ENCODE peak calls at places on chromosome 22, in four cellular contexts. N, E, Q and X are unnamed samples.

GRCh38 chr22:30996462-30996861 is 27.4 kb downstream of the TUG1 start:
- DNase-seq in N (no peak), E (no peak), Q (no peak), X (no peak)

GRCh38 chr22:24230911-24231656 is 13.8 kb downstream of the GGT5 start:
- DNase-seq in N (no peak), Q (peak), E (no peak), X (peak)

GRCh38 chr22:44091021-44091721 is 67.1 kb downstream of the PARVB start:
- DNase-seq in E (no peak), N (no peak), Q (no peak), X (no peak)

GRCh38 chr22:37905534-37906363 is at the start of gene MICALL1:
- DNase-seq in Q (peak), N (no peak), E (peak), X (peak)

GRCh38 chr22:17792289-17792688 is 18.0 kb upstream of the BID start:
- DNase-seq in N (no peak), Q (no peak), E (no peak), X (no peak)

GRCh38 chr22:27381960-27382742 is 419.4 kb downstream of the MN1 start:
- DNase-seq in E (no peak), Q (no peak), N (no peak), X (no peak)

GRCh38 chr22:19350476-19350859 is 58.9 kb upstream of the CLTCL1 start:
- DNase-seq in E (no peak), Q (no peak), N (no peak), X (no peak)

GRCh38 chr22:26671317-26672059 is 14.1 kb downstream of the MIAT start:
- DNase-seq in E (no peak), Q (peak), N (no peak), X (peak)

GRCh38 chr22:39123811-39124668 is 27.0 kb downstream of the APOBEC3H start:
- DNase-seq in Q (peak), E (no peak), N (no peak), X (peak)

GRCh38 chr22:45482169-45482568 is 20.5 kb upstream of the FBLN1 start:
- DNase-seq in E (no peak), Q (no peak), N (no peak), X (peak)

GRCh38 chr22:31248138-31248745 is 36.1 kb downstream of the LIMK2 start:
- DNase-seq in Q (peak), E (peak), N (peak), X (peak)

GRCh38 chr22:32920032-32920628 is 118.6 kb downstream of the TIMP3 start:
- DNase-seq in Q (no peak), N (no peak), E (peak), X (no peak)

GRCh38 chr22:28027453-28028448 is 108.7 kb upstream of the PITPNB start:
- DNase-seq in Q (no peak), N (no peak), E (no peak), X (peak)

GRCh38 chr22:44369241-44369652 is 56.5 kb upstream of the SHISAL1 start:
- DNase-seq in Q (no peak), E (no peak), N (no peak), X (peak)

GRCh38 chr22:17305076-17305475 is 64.2 kb upstream of the CECR2 start:
- DNase-seq in Q (no peak), N (no peak), E (no peak), X (peak)

GRCh38 chr22:41746563-41747400 is 47.5 kb downstream of the MEI1 start:
- DNase-seq in Q (peak), E (peak), N (peak), X (peak)

GRCh38 chr22:25332386-25332785 is 112.9 kb downstream of the CRYBB2 start:
- DNase-seq in N (no peak), E (no peak), Q (no peak), X (no peak)

GRCh38 chr22:45877036-45877380 is 100.0 kb downstream of the WNT7B start:
- DNase-seq in E (no peak), Q (no peak), N (no peak), X (no peak)

GRCh38 chr22:30036656-30037055 is 43.6 kb upstream of the HORMAD2 start:
- DNase-seq in Q (no peak), N (no peak), E (no peak), X (no peak)

GRCh38 chr22:50189849-50190181 is 4.1 kb downstream of the TRABD start:
- DNase-seq in Q (no peak), E (no peak), N (no peak), X (peak)